ENCODE peak calls at places on chromosomes 5 and 9, in ten cellular contexts. One of them, this sample, is unnamed.
A peak's percentile ranks its signal among the peaks of the same experiment; 100 is the strongest.

GRCh38 chr9:91131433-91131839 is 230.3 kb downstream of the AUH start:
- DNase-seq in neural crest cell: no peak
- DNase-seq in neural progenitor cell: no peak
- DNase-seq in fibroblast of mammary gland: peak; percentile 99
- DNase-seq in cardiac fibroblast: peak; percentile 90
- DNase-seq in CD8-positive, alpha-beta T cell: no peak
- DNase-seq in CD4-positive, alpha-beta T cell: peak; percentile 19
- DNase-seq in pancreas: no peak
- DNase-seq in GM13977: no peak
- DNase-seq in tibial artery: peak; percentile 29
- DNase-seq in this sample: no peak

GRCh38 chr5:35089688-35090314 is 42.1 kb upstream of the AGXT2 start:
- DNase-seq in tibial artery: peak; percentile 60
- DNase-seq in fibroblast of mammary gland: peak; percentile 82
- DNase-seq in neural progenitor cell: peak; percentile 73
- DNase-seq in GM13977: peak; percentile 60
- DNase-seq in pancreas: no peak
- DNase-seq in CD4-positive, alpha-beta T cell: peak; percentile 41
- DNase-seq in cardiac fibroblast: peak; percentile 81
- DNase-seq in neural crest cell: peak; percentile 59
- DNase-seq in CD8-positive, alpha-beta T cell: peak; percentile 33
- DNase-seq in this sample: peak; percentile 52

GRCh38 chr9:3508531-3509374 is 17.0 kb downstream of the RFX3 start:
- DNase-seq in neural crest cell: no peak
- DNase-seq in neural progenitor cell: no peak
- DNase-seq in CD8-positive, alpha-beta T cell: no peak
- DNase-seq in GM13977: no peak
- DNase-seq in CD4-positive, alpha-beta T cell: no peak
- DNase-seq in fibroblast of mammary gland: peak; percentile 5
- DNase-seq in pancreas: no peak
- DNase-seq in cardiac fibroblast: peak; percentile 5
- DNase-seq in tibial artery: no peak
- DNase-seq in this sample: no peak

GRCh38 chr9:111783857-111784256 is 10.9 kb downstream of the SHOC1 start:
- DNase-seq in fibroblast of mammary gland: no peak
- DNase-seq in tibial artery: no peak
- DNase-seq in CD8-positive, alpha-beta T cell: no peak
- DNase-seq in neural crest cell: no peak
- DNase-seq in cardiac fibroblast: no peak
- DNase-seq in CD4-positive, alpha-beta T cell: no peak
- DNase-seq in GM13977: no peak
- DNase-seq in neural progenitor cell: no peak
- DNase-seq in pancreas: peak; percentile 17
- DNase-seq in this sample: no peak

GRCh38 chr5:116454417-116454927 is 120.2 kb downstream of the SEMA6A start:
- DNase-seq in GM13977: peak; percentile 62
- DNase-seq in pancreas: no peak
- DNase-seq in CD8-positive, alpha-beta T cell: no peak
- DNase-seq in neural crest cell: no peak
- DNase-seq in CD4-positive, alpha-beta T cell: no peak
- DNase-seq in cardiac fibroblast: peak; percentile 84
- DNase-seq in fibroblast of mammary gland: peak; percentile 94
- DNase-seq in tibial artery: peak; percentile 34
- DNase-seq in neural progenitor cell: peak; percentile 69
- DNase-seq in this sample: no peak

GRCh38 chr9:93114169-93114983 is 18.4 kb downstream of the CARD19 start:
- DNase-seq in fibroblast of mammary gland: no peak
- DNase-seq in GM13977: no peak
- DNase-seq in cardiac fibroblast: no peak
- DNase-seq in pancreas: peak; percentile 23
- DNase-seq in neural progenitor cell: no peak
- DNase-seq in neural crest cell: no peak
- DNase-seq in CD8-positive, alpha-beta T cell: no peak
- DNase-seq in CD4-positive, alpha-beta T cell: no peak
- DNase-seq in tibial artery: peak; percentile 16
- DNase-seq in this sample: no peak

GRCh38 chr9:33025572-33026347 is 687 bp downstream of the DNAJA1 start:
- DNase-seq in neural progenitor cell: peak; percentile 87
- DNase-seq in cardiac fibroblast: peak; percentile 51
- DNase-seq in pancreas: peak; percentile 68
- DNase-seq in fibroblast of mammary gland: peak; percentile 27
- DNase-seq in CD4-positive, alpha-beta T cell: peak; percentile 57
- DNase-seq in GM13977: peak; percentile 82
- DNase-seq in neural crest cell: peak; percentile 58
- DNase-seq in CD8-positive, alpha-beta T cell: peak; percentile 65
- DNase-seq in tibial artery: peak; percentile 49
- DNase-seq in this sample: peak; percentile 81

GRCh38 chr5:179405426-179406030 is 60.3 kb upstream of the ADAMTS2 start:
- DNase-seq in neural crest cell: no peak
- DNase-seq in pancreas: no peak
- DNase-seq in tibial artery: no peak
- DNase-seq in cardiac fibroblast: no peak
- DNase-seq in fibroblast of mammary gland: no peak
- DNase-seq in neural progenitor cell: no peak
- DNase-seq in GM13977: no peak
- DNase-seq in CD4-positive, alpha-beta T cell: no peak
- DNase-seq in CD8-positive, alpha-beta T cell: no peak
- DNase-seq in this sample: no peak

GRCh38 chr9:16062542-16063240 is 509.8 kb downstream of the CCDC171 start:
- DNase-seq in cardiac fibroblast: peak; percentile 42
- DNase-seq in fibroblast of mammary gland: peak; percentile 98
- DNase-seq in neural progenitor cell: no peak
- DNase-seq in CD4-positive, alpha-beta T cell: no peak
- DNase-seq in GM13977: no peak
- DNase-seq in CD8-positive, alpha-beta T cell: no peak
- DNase-seq in pancreas: no peak
- DNase-seq in tibial artery: no peak
- DNase-seq in neural crest cell: no peak
- DNase-seq in this sample: no peak

GRCh38 chr5:128498844-128499455 is 39.1 kb downstream of the FBN2 start:
- DNase-seq in CD8-positive, alpha-beta T cell: no peak
- DNase-seq in fibroblast of mammary gland: peak; percentile 75
- DNase-seq in cardiac fibroblast: peak; percentile 88
- DNase-seq in GM13977: peak; percentile 17
- DNase-seq in tibial artery: no peak
- DNase-seq in neural progenitor cell: peak; percentile 49
- DNase-seq in neural crest cell: no peak
- DNase-seq in pancreas: no peak
- DNase-seq in CD4-positive, alpha-beta T cell: no peak
- DNase-seq in this sample: no peak

GRCh38 chr9:88433583-88434240 is 45.5 kb downstream of the SPIN1 start:
- DNase-seq in cardiac fibroblast: peak; percentile 4
- DNase-seq in pancreas: no peak
- DNase-seq in fibroblast of mammary gland: peak; percentile 51
- DNase-seq in neural crest cell: no peak
- DNase-seq in GM13977: no peak
- DNase-seq in neural progenitor cell: no peak
- DNase-seq in CD4-positive, alpha-beta T cell: no peak
- DNase-seq in CD8-positive, alpha-beta T cell: no peak
- DNase-seq in tibial artery: no peak
- DNase-seq in this sample: no peak

GRCh38 chr5:136143312-136143711 is 10.7 kb downstream of the SMAD5 start:
- DNase-seq in cardiac fibroblast: no peak
- DNase-seq in neural progenitor cell: no peak
- DNase-seq in CD8-positive, alpha-beta T cell: no peak
- DNase-seq in neural crest cell: no peak
- DNase-seq in CD4-positive, alpha-beta T cell: no peak
- DNase-seq in pancreas: no peak
- DNase-seq in GM13977: no peak
- DNase-seq in fibroblast of mammary gland: no peak
- DNase-seq in tibial artery: no peak
- DNase-seq in this sample: no peak

GRCh38 chr9:9747787-9748186 is 865.0 kb downstream of the PTPRD start:
- DNase-seq in cardiac fibroblast: no peak
- DNase-seq in CD8-positive, alpha-beta T cell: no peak
- DNase-seq in GM13977: no peak
- DNase-seq in fibroblast of mammary gland: peak; percentile 0
- DNase-seq in neural progenitor cell: no peak
- DNase-seq in pancreas: no peak
- DNase-seq in neural crest cell: no peak
- DNase-seq in tibial artery: no peak
- DNase-seq in CD4-positive, alpha-beta T cell: no peak
- DNase-seq in this sample: no peak

GRCh38 chr9:127862075-127863011 is 7.9 kb upstream of the ENG start:
- DNase-seq in fibroblast of mammary gland: no peak
- DNase-seq in neural crest cell: no peak
- DNase-seq in tibial artery: peak; percentile 81
- DNase-seq in GM13977: no peak
- DNase-seq in neural progenitor cell: no peak
- DNase-seq in CD4-positive, alpha-beta T cell: peak; percentile 43
- DNase-seq in CD8-positive, alpha-beta T cell: peak; percentile 58
- DNase-seq in pancreas: no peak
- DNase-seq in cardiac fibroblast: peak; percentile 46
- DNase-seq in this sample: no peak

GRCh38 chr5:174106997-174107655 is 61.6 kb downstream of the NSG2 start:
- DNase-seq in cardiac fibroblast: no peak
- DNase-seq in fibroblast of mammary gland: no peak
- DNase-seq in CD8-positive, alpha-beta T cell: no peak
- DNase-seq in tibial artery: no peak
- DNase-seq in neural crest cell: no peak
- DNase-seq in CD4-positive, alpha-beta T cell: no peak
- DNase-seq in pancreas: no peak
- DNase-seq in neural progenitor cell: peak; percentile 31
- DNase-seq in GM13977: no peak
- DNase-seq in this sample: no peak

GRCh38 chr9:95854386-95855015 is 21.0 kb upstream of the ERCC6L2 start:
- DNase-seq in tibial artery: no peak
- DNase-seq in neural crest cell: no peak
- DNase-seq in CD8-positive, alpha-beta T cell: no peak
- DNase-seq in GM13977: no peak
- DNase-seq in CD4-positive, alpha-beta T cell: no peak
- DNase-seq in fibroblast of mammary gland: peak; percentile 74
- DNase-seq in neural progenitor cell: no peak
- DNase-seq in pancreas: no peak
- DNase-seq in cardiac fibroblast: peak; percentile 75
- DNase-seq in this sample: no peak

GRCh38 chr9:134631881-134632280 is 9.7 kb upstream of the COL5A1 start:
- DNase-seq in fibroblast of mammary gland: no peak
- DNase-seq in neural crest cell: no peak
- DNase-seq in CD8-positive, alpha-beta T cell: no peak
- DNase-seq in pancreas: no peak
- DNase-seq in CD4-positive, alpha-beta T cell: no peak
- DNase-seq in tibial artery: peak; percentile 3
- DNase-seq in neural progenitor cell: no peak
- DNase-seq in GM13977: no peak
- DNase-seq in cardiac fibroblast: no peak
- DNase-seq in this sample: no peak
- TF ChIP-seq CTCF in fibroblast of mammary gland: no peak
- TF ChIP-seq CTCF in neural crest cell: no peak
- TF ChIP-seq CTCF in CD8-positive, alpha-beta T cell: no peak
- TF ChIP-seq CTCF in pancreas: no peak
- TF ChIP-seq CTCF in CD4-positive, alpha-beta T cell: no peak
- TF ChIP-seq CTCF in tibial artery: no peak
- TF ChIP-seq CTCF in neural progenitor cell: no peak
- TF ChIP-seq CTCF in GM13977: no peak
- TF ChIP-seq CTCF in cardiac fibroblast: no peak
- TF ChIP-seq CTCF in this sample: no peak

GRCh38 chr9:37650873-37651768 is at the start of gene FRMPD1:
- DNase-seq in pancreas: peak; percentile 83
- DNase-seq in neural crest cell: peak; percentile 59
- DNase-seq in CD8-positive, alpha-beta T cell: peak; percentile 40
- DNase-seq in tibial artery: no peak
- DNase-seq in CD4-positive, alpha-beta T cell: peak; percentile 19
- DNase-seq in neural progenitor cell: peak; percentile 92
- DNase-seq in fibroblast of mammary gland: peak; percentile 22
- DNase-seq in cardiac fibroblast: peak; percentile 41
- DNase-seq in GM13977: peak; percentile 81
- DNase-seq in this sample: no peak

GRCh38 chr9:37653385-37653784 is 2.6 kb downstream of the FRMPD1 start:
- DNase-seq in GM13977: no peak
- DNase-seq in tibial artery: no peak
- DNase-seq in CD8-positive, alpha-beta T cell: no peak
- DNase-seq in pancreas: no peak
- DNase-seq in neural progenitor cell: no peak
- DNase-seq in CD4-positive, alpha-beta T cell: no peak
- DNase-seq in cardiac fibroblast: no peak
- DNase-seq in neural crest cell: no peak
- DNase-seq in fibroblast of mammary gland: no peak
- DNase-seq in this sample: no peak

GRCh38 chr9:37645903-37646506 is 4.7 kb upstream of the FRMPD1 start:
- DNase-seq in neural crest cell: no peak
- DNase-seq in pancreas: no peak
- DNase-seq in CD4-positive, alpha-beta T cell: no peak
- DNase-seq in neural progenitor cell: no peak
- DNase-seq in CD8-positive, alpha-beta T cell: no peak
- DNase-seq in cardiac fibroblast: no peak
- DNase-seq in fibroblast of mammary gland: no peak
- DNase-seq in tibial artery: no peak
- DNase-seq in GM13977: no peak
- DNase-seq in this sample: no peak

GRCh38 chr9:37650299-37650872 is 368 bp upstream of the FRMPD1 start:
- DNase-seq in tibial artery: no peak
- DNase-seq in neural crest cell: no peak
- DNase-seq in cardiac fibroblast: no peak
- DNase-seq in CD4-positive, alpha-beta T cell: no peak
- DNase-seq in neural progenitor cell: peak; percentile 5
- DNase-seq in pancreas: no peak
- DNase-seq in CD8-positive, alpha-beta T cell: no peak
- DNase-seq in fibroblast of mammary gland: no peak
- DNase-seq in GM13977: no peak
- DNase-seq in this sample: peak; percentile 83
- TF ChIP-seq CTCF in tibial artery: no peak
- TF ChIP-seq CTCF in neural crest cell: no peak
- TF ChIP-seq CTCF in cardiac fibroblast: no peak
- TF ChIP-seq CTCF in CD4-positive, alpha-beta T cell: no peak
- TF ChIP-seq CTCF in neural progenitor cell: no peak
- TF ChIP-seq CTCF in pancreas: no peak
- TF ChIP-seq CTCF in CD8-positive, alpha-beta T cell: no peak
- TF ChIP-seq CTCF in fibroblast of mammary gland: no peak
- TF ChIP-seq CTCF in GM13977: no peak
- TF ChIP-seq CTCF in this sample: no peak

DNA sequence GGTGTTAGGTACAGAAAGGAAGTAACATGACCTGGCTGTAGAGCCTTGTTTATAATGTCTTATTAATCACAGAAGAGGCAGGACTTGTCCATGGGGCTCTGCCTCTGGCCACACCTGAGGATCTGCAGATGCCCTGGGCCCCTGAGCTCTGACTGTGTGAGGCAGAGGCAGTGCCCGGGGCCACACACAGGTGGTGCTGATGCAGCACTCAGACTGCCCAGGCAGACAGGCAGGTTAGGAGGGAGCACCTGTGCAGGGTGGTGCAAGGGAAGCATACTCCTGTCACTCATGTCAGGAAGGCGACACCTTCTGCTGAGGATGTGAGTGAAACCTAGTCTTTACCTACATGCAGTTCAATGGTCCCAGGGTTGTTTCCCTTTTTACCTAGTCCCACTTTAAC is 88.7 kb downstream of the CFAP90 start:
- DNase-seq in pancreas: no peak
- DNase-seq in GM13977: peak; percentile 17
- DNase-seq in neural crest cell: no peak
- DNase-seq in cardiac fibroblast: no peak
- DNase-seq in fibroblast of mammary gland: no peak
- DNase-seq in CD8-positive, alpha-beta T cell: no peak
- DNase-seq in tibial artery: no peak
- DNase-seq in neural progenitor cell: peak; percentile 9
- DNase-seq in CD4-positive, alpha-beta T cell: no peak
- DNase-seq in this sample: no peak
- TF ChIP-seq CTCF in pancreas: no peak
- TF ChIP-seq CTCF in GM13977: peak; percentile 33
- TF ChIP-seq CTCF in neural crest cell: no peak
- TF ChIP-seq CTCF in cardiac fibroblast: no peak
- TF ChIP-seq CTCF in fibroblast of mammary gland: no peak
- TF ChIP-seq CTCF in CD8-positive, alpha-beta T cell: no peak
- TF ChIP-seq CTCF in tibial artery: no peak
- TF ChIP-seq CTCF in neural progenitor cell: no peak
- TF ChIP-seq CTCF in CD4-positive, alpha-beta T cell: no peak
- TF ChIP-seq CTCF in this sample: no peak

GRCh38 chr9:98347642-98348041 is 92.2 kb upstream of the TBC1D2 start:
- DNase-seq in cardiac fibroblast: no peak
- DNase-seq in CD8-positive, alpha-beta T cell: no peak
- DNase-seq in tibial artery: no peak
- DNase-seq in neural progenitor cell: no peak
- DNase-seq in GM13977: no peak
- DNase-seq in fibroblast of mammary gland: no peak
- DNase-seq in CD4-positive, alpha-beta T cell: no peak
- DNase-seq in pancreas: no peak
- DNase-seq in neural crest cell: no peak
- DNase-seq in this sample: no peak
- TF ChIP-seq CTCF in cardiac fibroblast: no peak
- TF ChIP-seq CTCF in CD8-positive, alpha-beta T cell: no peak
- TF ChIP-seq CTCF in tibial artery: no peak
- TF ChIP-seq CTCF in neural progenitor cell: no peak
- TF ChIP-seq CTCF in GM13977: no peak
- TF ChIP-seq CTCF in fibroblast of mammary gland: no peak
- TF ChIP-seq CTCF in CD4-positive, alpha-beta T cell: no peak
- TF ChIP-seq CTCF in pancreas: no peak
- TF ChIP-seq CTCF in neural crest cell: no peak
- TF ChIP-seq CTCF in this sample: no peak

This sample was measured in nephron progenitor cell.